ENCODE peak calls at places on chromosomes 2 and 18, in six cellular contexts. C, R, W, F, O and P are unnamed samples.

GRCh38 chr2:181457741-181458425 is 697 bp downstream of the ITGA4 start:
- DNase-seq in W (peak; percentile 16), C (no peak), R (peak; percentile 40), F (no peak), O (no peak), P (no peak)

GRCh38 chr2:148887349-148888002 is 12.4 kb downstream of the KIF5C start:
- DNase-seq in O (no peak), C (no peak), W (no peak), R (no peak), F (no peak), P (no peak)

GRCh38 chr18:65608471-65608870 is 142.3 kb upstream of the CDH7 start:
- DNase-seq in F (no peak), R (no peak), W (no peak), O (no peak), C (no peak), P (no peak)

GRCh38 chr2:120436885-120437603 is 91.1 kb downstream of the INHBB start:
- DNase-seq in R (no peak), W (no peak), O (peak; percentile 50), F (peak; percentile 56), C (no peak), P (no peak)

GRCh38 chr18:39966275-39966674 is 1988.8 kb upstream of the PIK3C3 start:
- DNase-seq in F (no peak), C (no peak), W (no peak), R (no peak), O (no peak), P (no peak)

GRCh38 chr2:61620244-61621159 is 82.3 kb upstream of the XPO1 start:
- DNase-seq in R (peak; percentile 91), F (peak; percentile 72), W (no peak), O (peak; percentile 29), C (no peak), P (peak; percentile 28)

GRCh38 chr18:25074925-25075693 is 276.9 kb downstream of the ZNF521 start:
- DNase-seq in W (no peak), R (no peak), F (no peak), C (no peak), O (no peak), P (no peak)

GRCh38 chr2:197254776-197255521 is 55.6 kb downstream of the ANKRD44 start:
- DNase-seq in W (no peak), R (no peak), C (no peak), F (no peak), O (no peak), P (no peak)

GRCh38 chr2:44051948-44052347 is 56.2 kb upstream of the LRPPRC start:
- DNase-seq in C (no peak), O (no peak), F (no peak), R (no peak), W (no peak), P (no peak)

GRCh38 chr2:120777170-120777751 is 41.6 kb downstream of the GLI2 start:
- DNase-seq in W (no peak), F (no peak), O (no peak), C (no peak), R (no peak), P (no peak)

GRCh38 chr2:147133273-147133901 is 711.4 kb upstream of the ACVR2A start:
- DNase-seq in W (no peak), R (peak; percentile 56), O (no peak), F (no peak), C (no peak), P (no peak)

GRCh38 chr2:196783431-196784094 is 15.9 kb downstream of the GTF3C3 start:
- DNase-seq in W (no peak), C (no peak), R (peak; percentile 61), O (no peak), F (no peak), P (no peak)

GRCh38 chr2:59899692-59900091 is 653.8 kb downstream of the BCL11A start:
- DNase-seq in W (no peak), O (no peak), F (no peak), C (no peak), R (no peak), P (no peak)

DNA sequence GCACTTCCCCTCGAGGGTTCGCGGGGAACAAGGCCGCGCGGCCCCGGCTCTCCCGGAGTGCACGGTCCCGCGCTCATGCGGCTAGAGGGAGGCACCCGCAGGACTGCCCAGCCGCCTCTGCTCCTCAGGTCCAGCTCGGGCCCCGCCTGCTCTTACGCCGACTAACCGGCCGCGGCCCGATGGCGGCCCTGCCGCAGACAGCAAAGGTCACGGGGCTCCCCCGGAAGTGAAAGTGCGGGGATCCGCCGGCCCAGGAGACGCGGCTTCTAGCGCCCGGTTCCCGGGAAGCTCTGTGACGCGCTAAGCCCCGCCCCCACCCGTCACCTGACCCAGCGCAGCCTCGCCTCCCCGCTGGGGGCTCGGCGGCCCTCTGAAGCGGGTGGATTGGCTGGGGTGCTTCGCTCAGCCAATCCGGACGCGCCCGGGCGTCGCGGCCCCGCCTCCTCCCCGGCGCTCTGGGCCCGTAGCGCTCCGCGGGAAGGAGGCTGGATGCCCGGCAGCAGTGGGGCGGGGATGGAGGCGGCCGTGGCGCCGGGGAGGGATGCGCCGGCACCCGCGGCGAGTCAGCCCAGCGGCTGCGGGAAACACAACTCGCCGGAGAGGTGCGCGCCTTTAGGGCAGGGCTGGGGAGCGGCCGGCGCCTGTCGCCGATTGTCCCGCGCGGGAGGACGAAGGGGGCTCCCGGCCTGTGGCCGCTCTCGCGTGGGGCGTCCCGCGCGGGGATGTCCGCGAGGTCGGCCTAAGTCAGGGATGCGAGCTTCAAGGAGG is at the start of gene SCLY:
- DNase-seq in F (peak; percentile 99), O (peak; percentile 91), R (peak; percentile 90), C (peak; percentile 97), W (peak; percentile 98), P (peak; percentile 82)
- TF ChIP-seq CTCF in F (no peak), O (no peak), R (no peak), C (no peak), W (peak; percentile 27), P (no peak)

GRCh38 chr2:159208449-159208848 is 78.1 kb downstream of the WDSUB1 start:
- DNase-seq in C (no peak), R (no peak), W (no peak), F (no peak), O (no peak), P (no peak)
- H3K36me3 ChIP-seq in C (no peaks in the 10 kb centered on the region), R (peaks cover 16% of the 10 kb centered on the region), W (no peaks in the 10 kb centered on the region), F (no peaks in the 10 kb centered on the region), O (no peaks in the 10 kb centered on the region), P (no peaks in the 10 kb centered on the region)

GRCh38 chr18:46174317-46175039 is 70.3 kb downstream of the HAUS1 start:
- DNase-seq in O (no peak), F (no peak), W (peak; percentile 17), C (peak; percentile 71), R (peak; percentile 23), P (no peak)
- TF ChIP-seq CTCF in O (no peak), F (no peak), W (no peak), C (peak; percentile 32), R (no peak), P (peak; percentile 33)

DNA sequence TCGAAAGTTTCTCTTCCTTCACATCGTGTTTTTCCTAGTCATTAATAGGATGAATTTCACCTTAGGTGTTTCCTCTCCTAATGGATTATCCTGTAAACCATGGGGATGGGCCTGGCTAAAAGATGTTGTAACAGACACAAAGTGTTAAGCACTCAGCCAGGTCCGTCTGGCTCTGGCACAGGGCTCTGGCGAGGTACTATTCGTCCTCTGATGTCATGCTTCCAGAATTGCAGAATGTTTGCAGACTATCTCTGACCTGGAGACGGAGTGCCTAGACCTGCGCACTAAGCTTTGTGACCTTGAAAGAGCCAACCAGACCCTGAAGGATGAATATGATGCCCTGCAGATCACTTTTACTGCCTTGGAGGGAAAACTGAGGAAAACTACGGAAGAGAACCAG is 13.2 kb downstream of the ATG16L1 start:
- DNase-seq in O (no peak), C (no peak), F (no peak), R (no peak), W (no peak), P (no peak)
- H3K36me3 ChIP-seq in O (peaks cover 80% of the 10 kb centered on the region), C (peaks cover 93% of the 10 kb centered on the region), F (peaks cover 87% of the 10 kb centered on the region), R (peaks cover 69% of the 10 kb centered on the region), W (no peaks in the 10 kb centered on the region), P (peaks cover 25% of the 10 kb centered on the region)

GRCh38 chr2:142734770-142735169 is 142.7 kb upstream of the KYNU start:
- DNase-seq in R (no peak), C (no peak), F (no peak), W (no peak), O (no peak), P (no peak)

DNA sequence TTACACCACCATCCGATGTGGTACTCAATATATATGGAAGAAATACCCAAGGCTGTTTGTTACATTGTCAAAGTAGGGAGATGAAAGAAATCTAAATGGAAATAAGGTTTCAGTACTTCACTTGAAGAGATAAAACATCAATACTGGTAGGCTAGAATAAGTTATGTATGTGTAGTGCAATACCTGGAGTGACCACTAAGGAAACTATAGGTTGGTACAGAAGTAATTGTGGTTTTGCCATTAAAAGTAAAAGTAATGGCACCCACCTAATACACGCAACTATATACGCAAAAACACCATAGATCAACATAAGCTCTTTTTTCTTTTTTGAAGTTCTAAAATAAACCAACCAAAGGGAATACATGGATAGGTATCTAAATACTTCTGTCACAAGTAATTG is 143.2 kb upstream of the KYNU start:
- DNase-seq in F (no peak), R (no peak), W (no peak), C (no peak), O (no peak), P (no peak)
- TF ChIP-seq CTCF in F (peak; percentile 49), R (no peak), W (no peak), C (no peak), O (peak; percentile 16), P (no peak)

DNA sequence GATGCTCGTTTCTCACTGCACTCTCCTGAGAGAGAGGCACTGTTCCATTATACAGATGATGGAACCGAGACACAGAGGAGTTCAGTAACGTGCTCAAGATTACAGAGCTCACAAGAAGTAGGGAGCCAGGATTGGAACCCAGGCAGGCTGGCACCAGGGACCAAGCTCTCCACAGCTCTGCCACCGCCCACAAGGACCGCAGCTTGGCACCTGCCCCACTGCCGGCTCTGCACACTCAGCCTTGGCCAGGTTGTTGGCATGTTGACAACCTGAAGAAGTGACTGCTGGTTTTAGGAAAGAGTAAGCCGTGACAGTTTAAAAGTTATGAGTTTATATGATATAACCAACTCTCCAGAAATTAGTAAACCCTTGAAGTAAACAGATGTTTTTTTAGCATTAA is 48.0 kb upstream of the ITM2C start:
- DNase-seq in C (no peak), F (no peak), W (no peak), R (no peak), O (no peak), P (no peak)
- H3K36me3 ChIP-seq in C (peaks cover 48% of the 10 kb centered on the region), F (peaks cover 17% of the 10 kb centered on the region), W (no peaks in the 10 kb centered on the region), R (peaks cover 45% of the 10 kb centered on the region), O (peaks cover 23% of the 10 kb centered on the region), P (peaks cover 8% of the 10 kb centered on the region)

GRCh38 chr2:96260404-96261260 is 5.2 kb downstream of the TMEM127 start:
- DNase-seq in W (no peak), R (peak; percentile 81), O (peak; percentile 82), C (peak; percentile 91), F (peak; percentile 87), P (peak; percentile 50)
- TF ChIP-seq CTCF in W (no peak), R (peak; percentile 17), O (peak; percentile 65), C (peak; percentile 40), F (peak; percentile 68), P (peak; percentile 52)